ENCODE peak calls at places on chromosomes 11 and 22, in seven cellular contexts. Z is activated T-helper 9 cell treated with anti-CD3 and anti-CD28 coated beads, Interleukin-2, amount 50 U/mL, for 16 hours; W is HT1080; M is fibroblast of lung; X is iris pigment epithelial cell; T is anterior cingulate cortex; P is hypothalamus. L is an unnamed sample.
A peak's percentile ranks its signal among the peaks of the same experiment; 100 is the strongest.

GRCh38 chr11:74678591-74679512 is 52.4 kb downstream of the CHRDL2 start:
- DNase-seq in P (no peak), T (no peak), Z (no peak), M (no peak), X (no peak), W (no peak), L (peak; percentile 28)

GRCh38 chr22:30702856-30703255 is 8.2 kb downstream of the OSBP2 start:
- DNase-seq in P (no peak), X (no peak), M (no peak), Z (no peak), T (no peak), W (no peak), L (no peak)

GRCh38 chr11:134374171-134374570 is 37.9 kb downstream of the B3GAT1 start:
- DNase-seq in Z (no peak), X (no peak), P (no peak), T (no peak), M (no peak), W (no peak), L (no peak)

GRCh38 chr11:92770981-92771380 is 198.5 kb upstream of the MTNR1B start:
- DNase-seq in M (no peak), Z (no peak), X (no peak), T (no peak), W (no peak), P (no peak), L (no peak)

GRCh38 chr22:36334838-36335603 is 52.7 kb downstream of the MYH9 start:
- DNase-seq in P (peak; percentile 35), M (peak; percentile 64), Z (no peak), W (peak; percentile 81), X (peak; percentile 77), T (peak; percentile 72), L (peak; percentile 91)

GRCh38 chr22:20247010-20247505 is 21.1 kb downstream of the RTN4R start:
- DNase-seq in W (no peak), P (no peak), X (no peak), M (no peak), T (no peak), Z (no peak), L (no peak)

GRCh38 chr11:25924586-25924985 is 407.3 kb upstream of the ANO3 start:
- DNase-seq in T (no peak), M (no peak), Z (no peak), W (no peak), P (no peak), X (no peak), L (no peak)

GRCh38 chr22:19292262-19293230 is 1.0 kb upstream of the CLTCL1 start:
- DNase-seq in T (no peak), W (peak; percentile 15), X (no peak), P (no peak), M (peak; percentile 68), Z (no peak), L (peak; percentile 36)

GRCh38 chr11:27373856-27374602 is 11.0 kb upstream of the CCDC34 start:
- DNase-seq in M (no peak), Z (no peak), X (no peak), T (no peak), P (no peak), W (no peak), L (no peak)

GRCh38 chr11:69013009-69013951 is at the start of gene MRGPRF:
- DNase-seq in X (peak; percentile 54), W (no peak), M (peak; percentile 97), P (no peak), Z (no peak), T (no peak), L (peak; percentile 36)

GRCh38 chr11:64058494-64058893 is 22.8 kb downstream of the FLRT1 start:
- DNase-seq in W (no peak), M (no peak), P (no peak), X (no peak), Z (no peak), T (no peak), L (peak; percentile 47)

GRCh38 chr22:28674121-28674563 is 5.5 kb downstream of the TTC28 start:
- DNase-seq in W (peak; percentile 76), P (no peak), X (peak; percentile 80), M (peak; percentile 61), Z (no peak), T (no peak), L (no peak)

L was measured in Ammon's horn.